ENCODE peak calls at places on chromosomes 4 and X, in seven cellular contexts. One of them, this sample, is unnamed.

GRCh38 chr4:159042097-159042605 is 60.7 kb upstream of the RAPGEF2 start:
- DNase-seq in psoas muscle: no peak
- DNase-seq in type B pancreatic cell: no peak
- DNase-seq in occipital lobe: no peak
- DNase-seq in ELR: no peak
- DNase-seq in G401: no peak
- DNase-seq in tibial artery: no peak
- DNase-seq in this sample: no peak

GRCh38 chr4:115279300-115279699 is 165.9 kb upstream of the NDST4 start:
- DNase-seq in type B pancreatic cell: no peak
- DNase-seq in occipital lobe: no peak
- DNase-seq in psoas muscle: no peak
- DNase-seq in tibial artery: no peak
- DNase-seq in ELR: no peak
- DNase-seq in G401: no peak
- DNase-seq in this sample: no peak

GRCh38 chrX:134999469-134999868 is 8.7 kb downstream of the SMIM10 start:
- DNase-seq in G401: peak; percentile 22
- DNase-seq in psoas muscle: no peak
- DNase-seq in ELR: peak; percentile 62
- DNase-seq in tibial artery: no peak
- DNase-seq in type B pancreatic cell: no peak
- DNase-seq in occipital lobe: no peak
- DNase-seq in this sample: no peak

GRCh38 chr4:176436500-176436973 is 116.8 kb downstream of the SPCS3 start:
- DNase-seq in occipital lobe: no peak
- DNase-seq in tibial artery: no peak
- DNase-seq in psoas muscle: no peak
- DNase-seq in G401: no peak
- DNase-seq in ELR: peak; percentile 94
- DNase-seq in type B pancreatic cell: no peak
- DNase-seq in this sample: no peak

GRCh38 chrX:40154853-40155616 is 57.3 kb upstream of the BCOR start:
- DNase-seq in ELR: peak; percentile 56
- DNase-seq in G401: no peak
- DNase-seq in occipital lobe: peak; percentile 19
- DNase-seq in psoas muscle: peak; percentile 73
- DNase-seq in tibial artery: peak; percentile 84
- DNase-seq in type B pancreatic cell: peak; percentile 77
- DNase-seq in this sample: no peak

GRCh38 chrX:101057095-101057714 is 5.3 kb upstream of the TRMT2B start:
- DNase-seq in occipital lobe: no peak
- DNase-seq in tibial artery: no peak
- DNase-seq in type B pancreatic cell: no peak
- DNase-seq in G401: no peak
- DNase-seq in psoas muscle: no peak
- DNase-seq in ELR: peak; percentile 84
- DNase-seq in this sample: no peak

GRCh38 chrX:9899640-9900075 is 67.5 kb upstream of the CLDN34 start:
- DNase-seq in G401: peak; percentile 44
- DNase-seq in type B pancreatic cell: no peak
- DNase-seq in ELR: peak; percentile 24
- DNase-seq in psoas muscle: no peak
- DNase-seq in occipital lobe: peak; percentile 49
- DNase-seq in tibial artery: no peak
- DNase-seq in this sample: no peak

GRCh38 chr4:10121568-10122097 is 5.0 kb upstream of the WDR1 start:
- DNase-seq in type B pancreatic cell: no peak
- DNase-seq in occipital lobe: no peak
- DNase-seq in psoas muscle: no peak
- DNase-seq in tibial artery: no peak
- DNase-seq in G401: no peak
- DNase-seq in ELR: no peak
- DNase-seq in this sample: no peak

GRCh38 chr4:141759796-141760425 is 123.5 kb downstream of the IL15 start:
- DNase-seq in ELR: peak; percentile 55
- DNase-seq in occipital lobe: no peak
- DNase-seq in psoas muscle: no peak
- DNase-seq in tibial artery: no peak
- DNase-seq in G401: no peak
- DNase-seq in type B pancreatic cell: no peak
- DNase-seq in this sample: no peak

GRCh38 chr4:187059895-187060294 is 336.2 kb upstream of the FAT1 start:
- DNase-seq in tibial artery: no peak
- DNase-seq in G401: no peak
- DNase-seq in type B pancreatic cell: no peak
- DNase-seq in psoas muscle: no peak
- DNase-seq in occipital lobe: no peak
- DNase-seq in ELR: no peak
- DNase-seq in this sample: no peak

GRCh38 chrX:37767438-37767837 is 12.4 kb upstream of the CYBB start:
- DNase-seq in type B pancreatic cell: no peak
- DNase-seq in tibial artery: no peak
- DNase-seq in ELR: no peak
- DNase-seq in psoas muscle: no peak
- DNase-seq in occipital lobe: no peak
- DNase-seq in G401: no peak
- DNase-seq in this sample: no peak

GRCh38 chr4:51836531-51836930 is 6.4 kb upstream of the DCUN1D4 start:
- DNase-seq in tibial artery: no peak
- DNase-seq in occipital lobe: no peak
- DNase-seq in ELR: peak; percentile 40
- DNase-seq in G401: no peak
- DNase-seq in psoas muscle: no peak
- DNase-seq in type B pancreatic cell: no peak
- DNase-seq in this sample: no peak

GRCh38 chrX:106150701-106151100 is 17.4 kb upstream of the PWWP3B start:
- DNase-seq in type B pancreatic cell: no peak
- DNase-seq in ELR: no peak
- DNase-seq in occipital lobe: no peak
- DNase-seq in tibial artery: no peak
- DNase-seq in G401: no peak
- DNase-seq in psoas muscle: no peak
- DNase-seq in this sample: no peak

GRCh38 chr4:183636488-183636887 is 22.5 kb downstream of the RWDD4 start:
- DNase-seq in tibial artery: no peak
- DNase-seq in G401: peak; percentile 73
- DNase-seq in psoas muscle: no peak
- DNase-seq in type B pancreatic cell: no peak
- DNase-seq in ELR: no peak
- DNase-seq in occipital lobe: no peak
- DNase-seq in this sample: no peak

GRCh38 chrX:44580466-44580865 is 37.8 kb upstream of the FUNDC1 start:
- DNase-seq in ELR: peak; percentile 78
- DNase-seq in psoas muscle: no peak
- DNase-seq in type B pancreatic cell: no peak
- DNase-seq in occipital lobe: no peak
- DNase-seq in tibial artery: no peak
- DNase-seq in G401: no peak
- DNase-seq in this sample: no peak

GRCh38 chr4:174422893-174423256 is 99.4 kb downstream of the HPGD start:
- DNase-seq in psoas muscle: no peak
- DNase-seq in tibial artery: no peak
- DNase-seq in G401: no peak
- DNase-seq in ELR: no peak
- DNase-seq in occipital lobe: no peak
- DNase-seq in type B pancreatic cell: no peak
- DNase-seq in this sample: no peak

GRCh38 chrX:17242470-17242869 is 132.5 kb upstream of the NHS start:
- DNase-seq in psoas muscle: no peak
- DNase-seq in tibial artery: peak; percentile 32
- DNase-seq in occipital lobe: no peak
- DNase-seq in type B pancreatic cell: no peak
- DNase-seq in G401: peak; percentile 57
- DNase-seq in ELR: peak; percentile 56
- DNase-seq in this sample: no peak

GRCh38 chrX:22163306-22163705 is 109.4 kb upstream of the CBLL2 start:
- DNase-seq in G401: no peak
- DNase-seq in psoas muscle: no peak
- DNase-seq in occipital lobe: no peak
- DNase-seq in ELR: no peak
- DNase-seq in tibial artery: no peak
- DNase-seq in type B pancreatic cell: no peak
- DNase-seq in this sample: no peak

GRCh38 chr4:53932784-53933183 is 131.6 kb downstream of the CHIC2 start:
- DNase-seq in occipital lobe: no peak
- DNase-seq in tibial artery: no peak
- DNase-seq in type B pancreatic cell: no peak
- DNase-seq in G401: no peak
- DNase-seq in ELR: no peak
- DNase-seq in psoas muscle: no peak
- DNase-seq in this sample: no peak

GRCh38 chr4:87077834-87078585 is 142.4 kb downstream of the KLHL8 start:
- DNase-seq in G401: no peak
- DNase-seq in type B pancreatic cell: no peak
- DNase-seq in tibial artery: no peak
- DNase-seq in ELR: no peak
- DNase-seq in psoas muscle: no peak
- DNase-seq in occipital lobe: no peak
- DNase-seq in this sample: no peak

GRCh38 chr4:76194325-76194724 is 19.3 kb downstream of the SCARB2 start:
- DNase-seq in type B pancreatic cell: no peak
- DNase-seq in psoas muscle: no peak
- DNase-seq in tibial artery: peak; percentile 70
- DNase-seq in G401: no peak
- DNase-seq in ELR: peak; percentile 96
- DNase-seq in occipital lobe: no peak
- DNase-seq in this sample: no peak

GRCh38 chr4:2060578-2061207 is 1.6 kb downstream of the NAT8L start:
- DNase-seq in G401: no peak
- DNase-seq in tibial artery: no peak
- DNase-seq in type B pancreatic cell: no peak
- DNase-seq in psoas muscle: peak; percentile 6
- DNase-seq in occipital lobe: no peak
- DNase-seq in ELR: no peak
- DNase-seq in this sample: no peak

GRCh38 chr4:86498560-86499166 is 95.5 kb upstream of the PTPN13 start:
- DNase-seq in psoas muscle: no peak
- DNase-seq in G401: peak; percentile 61
- DNase-seq in tibial artery: no peak
- DNase-seq in ELR: peak; percentile 75
- DNase-seq in type B pancreatic cell: no peak
- DNase-seq in occipital lobe: no peak
- DNase-seq in this sample: no peak

This sample was measured in coronary artery.